ENCODE peak calls at places on chromosomes 7 and 10, in five cellular contexts. One of them, this sample, is unnamed.

GRCh38 chr10:63446716-63447440 is 18.9 kb downstream of the JMJD1C start:
- DNase-seq in heart left ventricle: no peak
- DNase-seq in lung: no peak
- DNase-seq in brain microvascular endothelial cell: no peak
- DNase-seq in psoas muscle: no peak
- DNase-seq in this sample: no peak

GRCh38 chr10:33047655-33048054 is 89.6 kb upstream of the ITGB1 start:
- DNase-seq in heart left ventricle: no peak
- DNase-seq in lung: no peak
- DNase-seq in brain microvascular endothelial cell: no peak
- DNase-seq in psoas muscle: no peak
- DNase-seq in this sample: no peak

GRCh38 chr10:11245981-11246590 is 228.4 kb downstream of the CELF2 start:
- DNase-seq in heart left ventricle: no peak
- DNase-seq in lung: no peak
- DNase-seq in brain microvascular endothelial cell: no peak
- DNase-seq in psoas muscle: no peak
- DNase-seq in this sample: no peak

GRCh38 chr7:24756989-24757798 is at the start of gene GSDME:
- DNase-seq in heart left ventricle: peak; percentile 73
- DNase-seq in lung: no peak
- DNase-seq in brain microvascular endothelial cell: peak; percentile 12
- DNase-seq in psoas muscle: peak; percentile 77
- DNase-seq in this sample: no peak

GRCh38 chr7:31258391-31258790 is 82.1 kb downstream of the NEUROD6 start:
- DNase-seq in heart left ventricle: no peak
- DNase-seq in lung: no peak
- DNase-seq in brain microvascular endothelial cell: no peak
- DNase-seq in psoas muscle: no peak
- DNase-seq in this sample: no peak

GRCh38 chr10:129832582-129833249 is 131.4 kb downstream of the EBF3 start:
- DNase-seq in heart left ventricle: no peak
- DNase-seq in lung: no peak
- DNase-seq in brain microvascular endothelial cell: no peak
- DNase-seq in psoas muscle: no peak
- DNase-seq in this sample: no peak

GRCh38 chr7:42685911-42686310 is 226.0 kb downstream of the C7orf25 start:
- DNase-seq in heart left ventricle: no peak
- DNase-seq in lung: no peak
- DNase-seq in brain microvascular endothelial cell: no peak
- DNase-seq in psoas muscle: no peak
- DNase-seq in this sample: no peak

GRCh38 chr7:67738958-67739357 is 742.3 kb downstream of the TYW1 start:
- DNase-seq in heart left ventricle: peak; percentile 27
- DNase-seq in lung: peak; percentile 35
- DNase-seq in brain microvascular endothelial cell: no peak
- DNase-seq in psoas muscle: peak; percentile 21
- DNase-seq in this sample: no peak

GRCh38 chr10:88913157-88913556 is 33.1 kb downstream of the STAMBPL1 start:
- DNase-seq in heart left ventricle: no peak
- DNase-seq in lung: no peak
- DNase-seq in brain microvascular endothelial cell: no peak
- DNase-seq in psoas muscle: no peak
- DNase-seq in this sample: no peak

GRCh38 chr7:13017325-13017853 is 330.0 kb downstream of the ARL4A start:
- DNase-seq in heart left ventricle: no peak
- DNase-seq in lung: no peak
- DNase-seq in brain microvascular endothelial cell: peak; percentile 66
- DNase-seq in psoas muscle: no peak
- DNase-seq in this sample: no peak

GRCh38 chr10:480928-481551 is 208.4 kb downstream of the DIP2C start:
- DNase-seq in heart left ventricle: no peak
- DNase-seq in lung: no peak
- DNase-seq in brain microvascular endothelial cell: peak; percentile 42
- DNase-seq in psoas muscle: no peak
- DNase-seq in this sample: no peak

GRCh38 chr10:30170814-30171213 is 111.4 kb upstream of the JCAD start:
- DNase-seq in heart left ventricle: no peak
- DNase-seq in lung: no peak
- DNase-seq in brain microvascular endothelial cell: no peak
- DNase-seq in psoas muscle: no peak
- DNase-seq in this sample: no peak

GRCh38 chr10:128045833-128046120 is 80.4 kb downstream of the MKI67 start:
- DNase-seq in heart left ventricle: no peak
- DNase-seq in lung: no peak
- DNase-seq in brain microvascular endothelial cell: no peak
- DNase-seq in psoas muscle: no peak
- DNase-seq in this sample: no peak

GRCh38 chr7:38070718-38071117 is 107.3 kb upstream of the STARD3NL start:
- DNase-seq in heart left ventricle: no peak
- DNase-seq in lung: no peak
- DNase-seq in brain microvascular endothelial cell: peak; percentile 67
- DNase-seq in psoas muscle: no peak
- DNase-seq in this sample: no peak

GRCh38 chr7:128450913-128451312 is 4.8 kb upstream of the HILPDA start:
- DNase-seq in heart left ventricle: no peak
- DNase-seq in lung: no peak
- DNase-seq in brain microvascular endothelial cell: no peak
- DNase-seq in psoas muscle: no peak
- DNase-seq in this sample: no peak

GRCh38 chr10:86300931-86301330 is 65.7 kb downstream of the GRID1 start:
- DNase-seq in heart left ventricle: no peak
- DNase-seq in lung: no peak
- DNase-seq in brain microvascular endothelial cell: no peak
- DNase-seq in psoas muscle: no peak
- DNase-seq in this sample: no peak

GRCh38 chr7:135490783-135491182 is 19.1 kb downstream of the CNOT4 start:
- DNase-seq in heart left ventricle: no peak
- DNase-seq in lung: no peak
- DNase-seq in brain microvascular endothelial cell: peak; percentile 50
- DNase-seq in psoas muscle: no peak
- DNase-seq in this sample: no peak

GRCh38 chr10:57507788-57508187 is 759.9 kb downstream of the IPMK start:
- DNase-seq in heart left ventricle: no peak
- DNase-seq in lung: no peak
- DNase-seq in brain microvascular endothelial cell: no peak
- DNase-seq in psoas muscle: no peak
- DNase-seq in this sample: no peak

GRCh38 chr10:21694646-21695045 is 160.6 kb downstream of the MLLT10 start:
- DNase-seq in heart left ventricle: no peak
- DNase-seq in lung: no peak
- DNase-seq in brain microvascular endothelial cell: no peak
- DNase-seq in psoas muscle: no peak
- DNase-seq in this sample: no peak

GRCh38 chr7:22332481-22332880 is 24.5 kb downstream of the RAPGEF5 start:
- DNase-seq in heart left ventricle: no peak
- DNase-seq in lung: no peak
- DNase-seq in brain microvascular endothelial cell: no peak
- DNase-seq in psoas muscle: no peak
- DNase-seq in this sample: peak; percentile 29

GRCh38 chr10:23314835-23315239 is 29.8 kb downstream of the C10orf67 start:
- DNase-seq in heart left ventricle: no peak
- DNase-seq in lung: peak; percentile 39
- DNase-seq in brain microvascular endothelial cell: peak; percentile 75
- DNase-seq in psoas muscle: no peak
- DNase-seq in this sample: peak; percentile 64

GRCh38 chr7:113113912-113114311 is 4.4 kb downstream of the SMIM30 start:
- DNase-seq in heart left ventricle: no peak
- DNase-seq in lung: no peak
- DNase-seq in brain microvascular endothelial cell: no peak
- DNase-seq in psoas muscle: no peak
- DNase-seq in this sample: no peak

GRCh38 chr10:124233546-124234138 is 140.2 kb upstream of the CHST15 start:
- DNase-seq in heart left ventricle: no peak
- DNase-seq in lung: no peak
- DNase-seq in brain microvascular endothelial cell: no peak
- DNase-seq in psoas muscle: no peak
- DNase-seq in this sample: no peak

GRCh38 chr10:93921338-93921737 is 27.6 kb downstream of the SLC35G1 start:
- DNase-seq in heart left ventricle: no peak
- DNase-seq in lung: no peak
- DNase-seq in brain microvascular endothelial cell: no peak
- DNase-seq in psoas muscle: no peak
- DNase-seq in this sample: no peak

GRCh38 chr7:67866812-67867211 is 870.2 kb downstream of the TYW1 start:
- DNase-seq in heart left ventricle: no peak
- DNase-seq in lung: no peak
- DNase-seq in brain microvascular endothelial cell: no peak
- DNase-seq in psoas muscle: no peak
- DNase-seq in this sample: no peak

GRCh38 chr7:105924950-105925349 is 38.1 kb upstream of the CDHR3 start:
- DNase-seq in heart left ventricle: no peak
- DNase-seq in lung: no peak
- DNase-seq in brain microvascular endothelial cell: no peak
- DNase-seq in psoas muscle: no peak
- DNase-seq in this sample: no peak

GRCh38 chr10:22911889-22912762 is 15.7 kb upstream of the ARMC3 start:
- DNase-seq in heart left ventricle: no peak
- DNase-seq in lung: no peak
- DNase-seq in brain microvascular endothelial cell: peak; percentile 17
- DNase-seq in psoas muscle: no peak
- DNase-seq in this sample: no peak

GRCh38 chr7:32257632-32258031 is 187.4 kb upstream of the PDE1C start:
- DNase-seq in heart left ventricle: no peak
- DNase-seq in lung: no peak
- DNase-seq in brain microvascular endothelial cell: no peak
- DNase-seq in psoas muscle: no peak
- DNase-seq in this sample: no peak

GRCh38 chr10:33772370-33773331 is 438.2 kb upstream of the NRP1 start:
- DNase-seq in heart left ventricle: peak; percentile 32
- DNase-seq in lung: no peak
- DNase-seq in brain microvascular endothelial cell: no peak
- DNase-seq in psoas muscle: peak; percentile 34
- DNase-seq in this sample: no peak

GRCh38 chr7:21497072-21497471 is 45.8 kb upstream of the DNAH11 start:
- DNase-seq in heart left ventricle: no peak
- DNase-seq in lung: no peak
- DNase-seq in brain microvascular endothelial cell: peak; percentile 41
- DNase-seq in psoas muscle: no peak
- DNase-seq in this sample: no peak

GRCh38 chr10:50992356-50992866 is 81.9 kb upstream of the PRKG1 start:
- DNase-seq in heart left ventricle: no peak
- DNase-seq in lung: no peak
- DNase-seq in brain microvascular endothelial cell: no peak
- DNase-seq in psoas muscle: peak; percentile 12
- DNase-seq in this sample: no peak

GRCh38 chr10:50991496-50992355 is 82.6 kb upstream of the PRKG1 start:
- DNase-seq in heart left ventricle: peak; percentile 79
- DNase-seq in lung: peak; percentile 58
- DNase-seq in brain microvascular endothelial cell: peak; percentile 59
- DNase-seq in psoas muscle: peak; percentile 58
- DNase-seq in this sample: no peak

GRCh38 chr10:50987934-50988333 is 86.4 kb upstream of the PRKG1 start:
- DNase-seq in heart left ventricle: no peak
- DNase-seq in lung: no peak
- DNase-seq in brain microvascular endothelial cell: no peak
- DNase-seq in psoas muscle: no peak
- DNase-seq in this sample: no peak

GRCh38 chr10:50990568-50991495 is 83.5 kb upstream of the PRKG1 start:
- DNase-seq in heart left ventricle: peak; percentile 70
- DNase-seq in lung: peak; percentile 46
- DNase-seq in brain microvascular endothelial cell: peak; percentile 92
- DNase-seq in psoas muscle: peak; percentile 51
- DNase-seq in this sample: no peak

DNA sequence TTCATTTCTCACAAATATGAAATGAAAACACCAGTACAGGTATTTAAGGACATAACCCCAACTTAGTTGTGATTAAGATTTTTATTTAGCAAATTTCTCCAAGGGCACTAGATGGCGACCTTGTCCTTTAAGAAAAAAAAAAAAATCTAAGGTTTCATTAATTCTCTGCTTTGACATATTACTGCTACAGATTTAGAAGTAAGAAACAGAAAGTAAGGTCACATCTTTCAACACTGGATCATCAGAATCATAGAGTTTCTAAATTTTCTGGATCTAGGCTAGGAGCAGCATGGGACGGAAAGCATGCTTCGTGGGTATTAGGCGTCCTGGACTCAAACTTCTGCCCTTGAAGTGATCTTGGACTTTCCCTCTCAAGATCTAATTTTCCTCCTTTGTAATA is 85.5 kb upstream of the PRKG1 start:
- DNase-seq in heart left ventricle: no peak
- DNase-seq in lung: no peak
- DNase-seq in brain microvascular endothelial cell: no peak
- DNase-seq in psoas muscle: no peak
- DNase-seq in this sample: no peak
- H3K4me3 ChIP-seq in heart left ventricle: peak overlapping the region; percentile 15
- H3K4me3 ChIP-seq in lung: no peak overlapping the region
- H3K4me3 ChIP-seq in brain microvascular endothelial cell: no peak overlapping the region
- H3K4me3 ChIP-seq in psoas muscle: peak overlapping the region; percentile 94
- H3K4me3 ChIP-seq in this sample: no peak overlapping the region

GRCh38 chr7:100538348-100538653 is 702 bp upstream of the AGFG2 start:
- DNase-seq in heart left ventricle: no peak
- DNase-seq in lung: no peak
- DNase-seq in brain microvascular endothelial cell: no peak
- DNase-seq in psoas muscle: no peak
- DNase-seq in this sample: no peak
- H3K4me3 ChIP-seq in heart left ventricle: peak overlapping the region; percentile 43
- H3K4me3 ChIP-seq in lung: no peak overlapping the region
- H3K4me3 ChIP-seq in brain microvascular endothelial cell: peak overlapping the region; percentile 45
- H3K4me3 ChIP-seq in psoas muscle: peak overlapping the region; percentile 85
- H3K4me3 ChIP-seq in this sample: peak overlapping the region; percentile 48

DNA sequence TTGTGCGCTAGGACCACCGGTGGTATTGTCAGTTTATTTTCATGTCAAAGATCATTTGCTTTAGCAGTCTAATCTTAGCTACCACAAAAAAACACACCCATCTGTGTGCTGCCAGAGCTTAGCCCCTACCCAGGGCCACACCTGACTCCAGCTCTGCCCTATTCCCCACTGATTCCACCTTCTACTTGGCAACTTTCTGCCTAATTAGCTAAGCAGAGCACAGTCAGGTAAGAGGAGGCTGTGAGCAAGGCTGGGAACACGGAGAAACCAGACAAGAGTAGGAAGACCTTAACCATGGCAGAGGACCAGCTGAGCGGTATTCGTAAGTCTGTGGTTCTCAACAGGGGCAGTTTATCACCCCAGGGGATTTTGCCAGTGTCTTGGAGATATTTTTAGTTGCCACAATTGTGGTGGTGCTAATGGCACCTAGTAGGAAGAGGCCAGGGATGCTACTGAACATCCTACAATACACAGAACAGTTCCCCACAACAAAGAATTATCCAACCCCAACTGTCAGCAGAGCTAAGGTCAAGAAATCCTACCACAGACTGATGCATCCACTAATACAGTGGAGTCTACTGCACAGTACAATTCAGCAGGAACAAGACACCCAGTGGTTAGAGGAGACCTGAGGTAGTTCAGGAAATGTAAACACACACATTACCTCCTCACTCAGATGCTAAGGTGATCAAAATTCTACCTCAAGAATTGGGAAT is 91.6 kb downstream of the ZFAND4 start:
- DNase-seq in heart left ventricle: no peak
- DNase-seq in lung: no peak
- DNase-seq in brain microvascular endothelial cell: no peak
- DNase-seq in psoas muscle: no peak
- DNase-seq in this sample: no peak
- H3K4me3 ChIP-seq in heart left ventricle: peak overlapping the region; percentile 29
- H3K4me3 ChIP-seq in lung: no peak overlapping the region
- H3K4me3 ChIP-seq in brain microvascular endothelial cell: no peak overlapping the region
- H3K4me3 ChIP-seq in psoas muscle: peak overlapping the region; percentile 23
- H3K4me3 ChIP-seq in this sample: peak overlapping the region; percentile 15

GRCh38 chr7:81478664-81479063 is 291.2 kb downstream of the HGF start:
- DNase-seq in heart left ventricle: no peak
- DNase-seq in lung: peak; percentile 43
- DNase-seq in brain microvascular endothelial cell: no peak
- DNase-seq in psoas muscle: no peak
- DNase-seq in this sample: no peak
- H3K4me3 ChIP-seq in heart left ventricle: no peak overlapping the region
- H3K4me3 ChIP-seq in lung: no peak overlapping the region
- H3K4me3 ChIP-seq in brain microvascular endothelial cell: no peak overlapping the region
- H3K4me3 ChIP-seq in psoas muscle: no peak overlapping the region
- H3K4me3 ChIP-seq in this sample: no peak overlapping the region

This sample was measured in esophagus muscularis mucosa.